ENCODE peak calls at places on chromosomes 13 and 19, in seven cellular contexts. D is mammary epithelial cell; Z is stimulated activated CD4-positive, alpha-beta T cell treated with anti-CD3 and anti-CD28 coated beads, Interleukin-12 subunit alpha, Interleukin-12 subunit beta, amount 100 ng/mL, for 4 hours; N is GM04503; U is mesothelial cell of epicardium; H is GOT3; Q is AG09319. O is an unnamed sample.

GRCh38 chr13:76816394-76816793 is 69.8 kb downstream of the KCTD12 start:
- DNase-seq in Z (no peak), Q (no peak), U (no peak), N (no peak), D (no peak), H (no peak), O (no peak)

GRCh38 chr19:38844093-38844686 is 5.6 kb downstream of the HNRNPL start:
- DNase-seq in H (no peak), Q (no peak), U (no peak), N (no peak), D (no peak), Z (no peak), O (no peak)

GRCh38 chr19:40411958-40412499 is 1.1 kb downstream of the PRX start:
- DNase-seq in U (no peak), Q (no peak), D (no peak), N (no peak), H (no peak), Z (no peak), O (no peak)

GRCh38 chr13:80239571-80240255 is 101.2 kb downstream of the SPRY2 start:
- DNase-seq in H (no peak), Z (no peak), D (no peak), N (no peak), Q (no peak), U (no peak), O (no peak)

GRCh38 chr13:114115191-114115671 is 17.2 kb downstream of the RASA3 start:
- DNase-seq in D (peak; percentile 19), N (peak; percentile 70), H (no peak), Z (no peak), U (no peak), Q (no peak), O (no peak)

GRCh38 chr19:40646564-40647254 is 43.7 kb downstream of the NUMBL start:
- DNase-seq in Z (no peak), Q (no peak), N (no peak), U (no peak), H (no peak), D (peak; percentile 54), O (no peak)

GRCh38 chr19:4581381-4582111 is 22.1 kb upstream of the SEMA6B start:
- DNase-seq in H (no peak), U (no peak), Z (peak; percentile 18), D (peak; percentile 15), Q (no peak), N (no peak), O (no peak)

GRCh38 chr13:97279913-97280312 is 57.8 kb downstream of the MBNL2 start:
- DNase-seq in Z (no peak), H (no peak), D (no peak), N (peak; percentile 67), Q (no peak), U (no peak), O (no peak)

GRCh38 chr13:28530729-28531194 is 35.8 kb upstream of the FLT1 start:
- DNase-seq in D (no peak), Q (no peak), N (no peak), Z (no peak), H (no peak), U (no peak), O (no peak)

O was measured in Panc1.